ENCODE peak calls at places on chromosomes 11 and 22, in nine cellular contexts. X is breast epithelium, D is stomach, H is suprapubic skin, L is sigmoid colon, G is HCT116, I is H1, B is spleen, N is upper lobe of left lung. A is an unnamed sample. For H3K4me1, the result is how much of the 10 kb centered on the place peaks cover.

GRCh38 chr11:113705871-113706654 is at the start of gene TMPRSS5:
- DNase-seq in H (no peak), B (no peak), I (no peak), D (no peak), N (no peak), X (no peak), L (peak), G (no peak), A (no peak)

GRCh38 chr11:9568854-9569587 is 4.4 kb upstream of the WEE1 start:
- DNase-seq in B (no peak), I (no peak), L (peak), H (peak), N (peak), G (peak), X (peak), D (peak), A (peak)

GRCh38 chr11:70710192-70710965 is 312.1 kb downstream of the CTTN start:
- DNase-seq in D (no peak), B (peak), I (no peak), L (no peak), X (no peak), N (no peak), H (no peak), G (no peak), A (no peak)

GRCh38 chr11:833114-833791 is 501 bp downstream of the CD151 start:
- DNase-seq in D (peak), N (no peak), H (no peak), X (no peak), G (no peak), B (peak), L (no peak), I (no peak), A (peak)

GRCh38 chr11:95720219-95720618 is 69.4 kb downstream of the FAM76B start:
- DNase-seq in L (no peak), G (no peak), X (no peak), N (no peak), B (no peak), D (no peak), I (no peak), H (no peak), A (no peak)

GRCh38 chr11:20840341-20840740 is 171.0 kb downstream of the NELL1 start:
- DNase-seq in N (no peak), I (no peak), B (no peak), D (no peak), H (no peak), G (no peak), X (no peak), L (no peak), A (no peak)

GRCh38 chr22:20258584-20259335 is 9.4 kb downstream of the RTN4R start:
- DNase-seq in B (no peak), X (no peak), G (no peak), H (no peak), L (no peak), N (no peak), I (no peak), D (no peak), A (peak)

GRCh38 chr11:14075118-14075601 is 112.6 kb downstream of the SPON1 start:
- DNase-seq in B (no peak), H (no peak), D (no peak), X (no peak), G (no peak), N (no peak), L (no peak), I (no peak), A (peak)

GRCh38 chr11:131579932-131580387 is 209.5 kb downstream of the NTM start:
- DNase-seq in N (no peak), X (no peak), D (no peak), G (no peak), L (no peak), I (no peak), H (no peak), B (no peak), A (peak)

GRCh38 chr22:41565403-41566054 is 4.7 kb downstream of the CSDC2 start:
- DNase-seq in N (peak), D (no peak), I (no peak), X (no peak), H (no peak), L (peak), B (no peak), G (peak), A (no peak)

GRCh38 chr11:58905141-58905715 is 34.1 kb upstream of the GLYATL1 start:
- DNase-seq in D (no peak), I (no peak), N (no peak), X (no peak), B (no peak), G (no peak), L (no peak), H (no peak), A (peak)

GRCh38 chr11:63802637-63803414 is 10.4 kb upstream of the SPINDOC start:
- DNase-seq in X (no peak), B (peak), L (no peak), N (no peak), H (no peak), I (no peak), G (peak), D (no peak), A (no peak)

GRCh38 chr11:85541683-85542082 is 85.5 kb downstream of the DLG2 start:
- DNase-seq in H (no peak), I (no peak), N (no peak), D (no peak), G (no peak), X (no peak), L (no peak), B (no peak), A (peak)

GRCh38 chr11:115665958-115666357 is 161.7 kb upstream of the CADM1 start:
- DNase-seq in L (peak), I (no peak), D (no peak), G (no peak), N (no peak), X (no peak), B (no peak), H (no peak), A (no peak)

GRCh38 chr11:64003807-64004589 is 17.8 kb downstream of the OTUB1 start:
- DNase-seq in I (no peak), G (no peak), L (no peak), N (no peak), B (peak), X (no peak), D (no peak), H (no peak), A (no peak)

GRCh38 chr22:37525073-37525745 is 6.0 kb upstream of the CARD10 start:
- DNase-seq in I (no peak), H (no peak), N (no peak), D (no peak), X (no peak), G (peak), L (no peak), B (no peak), A (no peak)

GRCh38 chr22:32541481-32541880 is 66.9 kb downstream of the FBXO7 start:
- DNase-seq in N (no peak), D (no peak), G (no peak), I (no peak), L (peak), X (no peak), B (peak), H (no peak), A (no peak)

GRCh38 chr11:95577716-95578460 is 211.7 kb downstream of the FAM76B start:
- DNase-seq in B (no peak), N (no peak), L (no peak), G (no peak), H (no peak), D (no peak), I (no peak), X (no peak), A (no peak)

GRCh38 chr11:107243929-107244328 is 213.7 kb downstream of the CWF19L2 start:
- DNase-seq in G (no peak), N (no peak), L (no peak), D (no peak), H (no peak), B (no peak), X (no peak), I (no peak), A (no peak)

GRCh38 chr11:33920838-33921613 is 29.1 kb upstream of the LMO2 start:
- DNase-seq in G (no peak), D (no peak), X (no peak), L (no peak), H (no peak), I (no peak), N (no peak), B (no peak), A (no peak)

GRCh38 chr11:61742391-61742790 is 10.0 kb upstream of the MYRF start:
- DNase-seq in X (no peak), N (peak), L (no peak), B (no peak), I (no peak), D (no peak), G (no peak), H (no peak), A (no peak)

GRCh38 chr11:79102821-79103220 is 338.0 kb downstream of the TENM4 start:
- DNase-seq in H (no peak), I (no peak), N (no peak), L (no peak), D (no peak), G (no peak), X (no peak), B (no peak), A (no peak)

GRCh38 chr22:46031965-46032851 is 55.2 kb upstream of the WNT7B start:
- DNase-seq in X (peak), I (no peak), H (peak), D (no peak), G (no peak), N (peak), L (peak), B (peak), A (no peak)

GRCh38 chr11:7576671-7577225 is 62.9 kb downstream of the PPFIBP2 start:
- DNase-seq in N (no peak), D (no peak), G (no peak), B (no peak), H (no peak), X (no peak), I (no peak), L (peak), A (peak)

GRCh38 chr11:415640-416041 is 842 bp upstream of the SIGIRR start:
- DNase-seq in G (no peak), X (no peak), B (peak), L (no peak), I (no peak), D (no peak), H (no peak), N (no peak), A (no peak)

GRCh38 chr11:62604460-62605130 is 2.9 kb upstream of the MTA2 start:
- DNase-seq in H (no peak), N (no peak), I (no peak), G (no peak), L (no peak), X (no peak), D (no peak), B (no peak), A (peak)

GRCh38 chr11:14645247-14645912 is 1.8 kb downstream of the PDE3B start:
- DNase-seq in N (no peak), G (no peak), D (no peak), H (no peak), B (no peak), X (no peak), L (no peak), I (no peak), A (no peak)

GRCh38 chr11:77147668-77148321 is 19.7 kb downstream of the MYO7A start:
- DNase-seq in N (peak), X (no peak), B (no peak), G (no peak), I (peak), L (no peak), H (no peak), D (peak), A (peak)

GRCh38 chr22:23251445-23252093 is 71.3 kb downstream of the BCR start:
- DNase-seq in N (no peak), I (no peak), H (no peak), X (no peak), L (no peak), B (no peak), G (peak), D (peak), A (no peak)

GRCh38 chr22:35467788-35468187 is 67.8 kb downstream of the MCM5 start:
- DNase-seq in X (peak), I (no peak), G (no peak), L (peak), H (peak), N (peak), D (peak), B (peak), A (peak)

GRCh38 chr11:109306322-109306721 is 115.7 kb upstream of the C11orf87 start:
- DNase-seq in X (no peak), I (no peak), B (no peak), D (no peak), H (no peak), G (no peak), L (no peak), N (no peak), A (no peak)

DNA sequence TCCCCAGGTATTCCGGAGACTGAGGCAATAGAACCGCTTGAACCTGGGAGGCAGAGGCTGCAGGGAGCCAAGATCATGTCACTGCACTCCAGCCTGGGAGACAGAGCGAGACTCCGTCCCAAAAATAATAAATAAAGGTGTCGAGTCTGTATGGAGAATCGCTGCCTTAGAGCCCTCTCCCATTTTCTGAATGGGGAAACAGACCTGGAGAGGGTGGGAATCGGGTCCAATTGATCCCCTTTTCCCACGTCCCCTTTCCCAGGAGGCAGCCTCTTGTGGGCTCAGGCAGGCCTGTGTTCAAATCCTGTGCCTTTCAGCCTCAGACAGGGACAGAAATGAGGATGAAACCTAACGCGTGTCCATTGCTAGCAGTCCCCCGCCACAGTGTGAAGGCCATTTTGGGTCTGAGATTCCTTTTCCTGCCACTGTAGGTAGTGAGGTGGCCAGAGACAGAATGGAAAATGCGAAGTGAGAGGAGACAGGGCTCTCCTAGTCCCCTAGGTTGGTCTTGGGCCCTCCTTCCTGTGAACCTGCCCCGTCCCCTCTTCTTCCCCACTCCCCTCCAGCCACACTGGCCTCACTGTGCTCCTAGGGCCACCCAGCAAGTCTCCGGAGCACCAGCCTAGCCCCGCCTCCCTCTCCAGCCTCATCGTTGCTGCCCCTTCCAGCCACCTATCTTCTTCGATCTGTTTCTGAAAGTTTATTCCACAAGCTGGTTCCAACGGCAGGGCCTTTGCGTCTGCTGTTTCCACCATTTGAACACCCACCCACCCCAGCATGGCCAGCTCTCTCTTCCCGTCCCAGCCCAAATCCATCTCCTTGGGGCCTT is 2.7 kb upstream of the POLDIP3 start:
- DNase-seq in H (peak), X (no peak), B (no peak), D (no peak), G (no peak), N (no peak), I (no peak), L (no peak), A (peak)
- TF ChIP-seq POLR2AphosphoS5 in H (no peak), X (no peak), B (no peak), D (no peak), G (peak), N (no peak), I (peak), L (peak), A (no peak)

GRCh38 chr11:88324562-88325345 is 12.8 kb downstream of the CTSC start:
- DNase-seq in L (no peak), B (no peak), N (no peak), G (no peak), I (no peak), H (no peak), X (no peak), D (no peak), A (no peak)

GRCh38 chr11:88315015-88315414 is 22.5 kb downstream of the CTSC start:
- DNase-seq in I (no peak), N (no peak), L (no peak), B (no peak), H (no peak), X (no peak), G (no peak), D (no peak), A (no peak)

GRCh38 chr11:88318017-88318416 is 19.5 kb downstream of the CTSC start:
- DNase-seq in H (no peak), L (no peak), B (no peak), D (no peak), N (no peak), I (no peak), X (no peak), G (no peak), A (no peak)

GRCh38 chr11:88315981-88316441 is 21.5 kb downstream of the CTSC start:
- DNase-seq in B (no peak), N (no peak), I (no peak), X (no peak), D (no peak), G (no peak), L (no peak), H (no peak), A (no peak)

GRCh38 chr11:88320149-88320559 is 17.4 kb downstream of the CTSC start:
- DNase-seq in N (no peak), G (no peak), X (no peak), L (no peak), I (no peak), D (no peak), H (no peak), B (no peak), A (no peak)
- H3K4me1 ChIP-seq in N (under half), G (under half), X (under half), L (under half), I (under half), D (under half), H (under half), B (under half), A (half or more)

GRCh38 chr22:49948958-49949913 is 11.3 kb upstream of the PIM3 start:
- DNase-seq in I (no peak), G (no peak), D (peak), N (peak), X (peak), H (no peak), L (no peak), B (no peak), A (no peak)
- TF ChIP-seq POLR2AphosphoS5 in I (no peak), G (no peak), D (peak), N (peak), X (peak), H (no peak), L (peak), B (no peak), A (no peak)

GRCh38 chr11:12815150-12815523 is 140.9 kb downstream of the TEAD1 start:
- DNase-seq in I (no peak), X (no peak), N (no peak), G (no peak), B (no peak), H (no peak), D (no peak), L (no peak), A (no peak)

GRCh38 chr11:12811861-12812260 is 137.6 kb downstream of the TEAD1 start:
- DNase-seq in G (no peak), L (no peak), X (no peak), H (no peak), B (no peak), I (no peak), N (no peak), D (no peak), A (no peak)

GRCh38 chr11:12813371-12814225 is 139.4 kb downstream of the TEAD1 start:
- DNase-seq in D (peak), N (peak), L (peak), G (no peak), B (no peak), X (no peak), H (no peak), I (no peak), A (no peak)

GRCh38 chr11:12810497-12810896 is 136.3 kb downstream of the TEAD1 start:
- DNase-seq in H (no peak), I (no peak), L (no peak), N (no peak), B (no peak), G (no peak), X (no peak), D (no peak), A (no peak)

GRCh38 chr11:12812849-12813248 is 138.6 kb downstream of the TEAD1 start:
- DNase-seq in N (no peak), I (no peak), H (no peak), X (no peak), B (no peak), D (no peak), L (no peak), G (no peak), A (no peak)
- H3K4me1 ChIP-seq in N (under half), I (under half), H (under half), X (under half), B (under half), D (half or more), L (half or more), G (half or more), A (under half)

GRCh38 chr11:4164884-4165590 is 70.4 kb downstream of the RRM1 start:
- DNase-seq in I (no peak), D (no peak), B (no peak), H (no peak), X (no peak), N (no peak), G (no peak), L (no peak), A (no peak)

GRCh38 chr11:4156571-4156970 is 62.0 kb downstream of the RRM1 start:
- DNase-seq in X (no peak), G (no peak), D (no peak), I (no peak), N (no peak), B (no peak), L (no peak), H (no peak), A (no peak)

GRCh38 chr11:4167292-4167691 is 72.7 kb downstream of the RRM1 start:
- DNase-seq in I (no peak), D (no peak), G (no peak), B (no peak), H (no peak), X (no peak), L (no peak), N (no peak), A (no peak)

DNA sequence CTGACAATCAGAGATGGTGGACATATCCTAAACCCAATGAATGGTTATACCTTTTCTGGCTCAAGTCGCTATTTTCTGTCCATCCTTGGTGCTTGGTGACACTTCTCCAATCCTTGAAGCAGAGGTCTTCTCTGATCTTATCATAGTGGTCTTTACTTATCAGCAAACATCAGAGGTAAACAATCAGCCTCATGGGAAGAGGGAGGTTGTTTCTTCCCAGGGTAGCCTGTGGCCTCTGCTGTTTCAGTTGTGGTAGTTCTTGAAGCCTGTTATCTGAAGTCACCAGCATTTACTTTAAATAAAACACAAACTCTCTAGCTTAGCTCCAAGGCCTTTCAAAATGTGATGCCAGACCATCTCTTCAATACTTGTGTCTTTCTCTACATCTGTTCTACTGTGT is 66.7 kb downstream of the RRM1 start:
- DNase-seq in L (no peak), D (no peak), G (no peak), X (no peak), I (no peak), H (no peak), N (no peak), B (no peak), A (no peak)
- TF ChIP-seq POLR2AphosphoS5 in L (no peak), D (no peak), G (no peak), X (no peak), I (no peak), H (no peak), N (no peak), B (no peak), A (no peak)

DNA sequence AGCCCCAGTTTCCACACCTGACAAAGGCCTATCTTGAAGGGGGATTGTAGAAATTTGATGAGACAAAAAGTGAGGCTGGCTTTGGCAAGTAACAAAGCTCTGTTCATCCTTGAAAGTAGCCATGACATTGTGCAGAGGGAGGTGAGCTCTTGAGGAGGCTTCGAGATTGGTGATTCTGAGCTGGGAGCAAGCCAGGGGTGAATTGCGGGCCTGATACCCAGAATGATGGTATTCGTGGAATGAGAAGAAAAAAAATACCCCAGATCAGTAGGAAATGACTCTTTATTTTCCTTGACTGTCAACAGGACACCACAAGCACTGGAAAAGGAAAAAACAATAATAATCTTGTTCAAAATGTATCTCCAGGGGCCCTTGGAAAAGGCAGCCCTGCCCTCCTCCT is 62.7 kb downstream of the TSPAN18 start:
- DNase-seq in N (no peak), D (no peak), G (no peak), B (no peak), X (no peak), I (no peak), H (peak), L (no peak), A (no peak)
- H3K4me1 ChIP-seq in N (under half), D (under half), G (under half), B (under half), X (under half), I (under half), H (under half), L (under half), A (under half)

A was measured in GM23338.